ENCODE peak calls at places on chromosomes 5 and 9, in four cellular contexts. Z is HepG2, G is GM12878, U is HCT116. B is an unnamed sample.

GRCh38 chr9:130150779-130151381 is 21.3 kb upstream of the NCS1 start:
- DNase-seq in Z (no peak), G (no peak), U (peak), B (no peak)

GRCh38 chr9:137048655-137049543 is 2.9 kb upstream of the NPDC1 start:
- DNase-seq in Z (no peak), G (no peak), U (no peak), B (no peak)

GRCh38 chr9:87292449-87293191 is 205.0 kb upstream of the DAPK1 start:
- DNase-seq in Z (no peak), G (no peak), U (no peak), B (no peak)

GRCh38 chr5:181036816-181037364 is 3.2 kb upstream of the BTNL9 start:
- DNase-seq in Z (no peak), G (no peak), U (no peak), B (no peak)

GRCh38 chr9:2787065-2787464 is 56.8 kb downstream of the PUM3 start:
- DNase-seq in Z (no peak), G (no peak), U (no peak), B (no peak)

GRCh38 chr5:135729582-135729879 is 104.9 kb upstream of the SLC25A48 start:
- DNase-seq in Z (no peak), G (no peak), U (no peak), B (no peak)

GRCh38 chr9:83927591-83927990 is 6.4 kb upstream of the KIF27 start:
- DNase-seq in Z (no peak), G (no peak), U (no peak), B (no peak)

GRCh38 chr5:177389368-177390169 is 5.3 kb downstream of the SLC34A1 start:
- DNase-seq in Z (peak), G (peak), U (peak), B (no peak)

GRCh38 chr5:149962040-149962439 is 1.5 kb downstream of the SLC26A2 start:
- DNase-seq in Z (peak), G (no peak), U (no peak), B (no peak)

GRCh38 chr5:113172231-113172826 is 195.7 kb downstream of the DCP2 start:
- DNase-seq in Z (no peak), G (no peak), U (no peak), B (no peak)

GRCh38 chr9:117706421-117707150 is 2.4 kb downstream of the TLR4 start:
- DNase-seq in Z (no peak), G (no peak), U (no peak), B (no peak)

GRCh38 chr5:128579111-128579510 is 41.1 kb upstream of the FBN2 start:
- DNase-seq in Z (no peak), G (no peak), U (no peak), B (no peak)

GRCh38 chr9:113564804-113565237 is 101.3 kb downstream of the RGS3 start:
- DNase-seq in Z (no peak), G (no peak), U (no peak), B (no peak)

GRCh38 chr9:15374310-15374709 is 48.4 kb upstream of the SNAPC3 start:
- DNase-seq in Z (no peak), G (no peak), U (no peak), B (no peak)

GRCh38 chr9:70142101-70142500 is 98.5 kb downstream of the MAMDC2 start:
- DNase-seq in Z (no peak), G (no peak), U (no peak), B (no peak)

GRCh38 chr9:36716496-36716895 is 143.8 kb downstream of the MELK start:
- DNase-seq in Z (no peak), G (no peak), U (no peak), B (no peak)

GRCh38 chr5:73867344-73868335 is 241.6 kb downstream of the ARHGEF28 start:
- DNase-seq in Z (no peak), G (no peak), U (no peak), B (no peak)

GRCh38 chr9:95386843-95387242 is 69.3 kb upstream of the FANCC start:
- DNase-seq in Z (no peak), G (no peak), U (no peak), B (no peak)

GRCh38 chr5:146042628-146043279 is 62.6 kb downstream of the PLAC8L1 start:
- DNase-seq in Z (no peak), G (no peak), U (peak), B (no peak)

GRCh38 chr5:103560826-103561225 is 1.8 kb downstream of the NUDT12 start:
- DNase-seq in Z (no peak), G (no peak), U (no peak), B (no peak)

GRCh38 chr9:6305954-6306563 is 22.1 kb upstream of the TPD52L3 start:
- DNase-seq in Z (peak), G (peak), U (peak), B (peak)

GRCh38 chr9:136538599-136539426 is 7.0 kb downstream of the NOTCH1 start:
- DNase-seq in Z (no peak), G (no peak), U (no peak), B (no peak)

GRCh38 chr9:137271696-137272076 is 5.8 kb upstream of the TOR4A start:
- DNase-seq in Z (no peak), G (no peak), U (no peak), B (no peak)

GRCh38 chr5:19270153-19270552 is 717.8 kb downstream of the CDH18 start:
- DNase-seq in Z (no peak), G (no peak), U (no peak), B (no peak)

GRCh38 chr9:121844090-121844489 is 192.7 kb downstream of the DAB2IP start:
- DNase-seq in Z (no peak), G (no peak), U (no peak), B (no peak)

GRCh38 chr5:127930311-127930710 is 153.3 kb upstream of the SLC12A2 start:
- DNase-seq in Z (peak), G (no peak), U (peak), B (no peak)

GRCh38 chr5:40409600-40409999 is 270.1 kb upstream of the PTGER4 start:
- DNase-seq in Z (no peak), G (no peak), U (no peak), B (no peak)

GRCh38 chr9:83633676-83634075 is 10.7 kb downstream of the IDNK start:
- DNase-seq in Z (no peak), G (no peak), U (no peak), B (no peak)

GRCh38 chr5:55450050-55450765 is 84.6 kb downstream of the PLPP1 start:
- DNase-seq in Z (no peak), G (no peak), U (no peak), B (no peak)

GRCh38 chr5:131322926-131323325 is 59.1 kb downstream of the CDC42SE2 start:
- DNase-seq in Z (no peak), G (no peak), U (no peak), B (no peak)

GRCh38 chr5:79236364-79236969 is 536 bp downstream of the JMY start:
- DNase-seq in Z (no peak), G (no peak), U (no peak), B (no peak)

GRCh38 chr9:127503947-127504886 is 52.9 kb downstream of the LRSAM1 start:
- DNase-seq in Z (peak), G (no peak), U (peak), B (peak)

GRCh38 chr9:120636194-120636957 is 56.4 kb upstream of the CDK5RAP2 start:
- DNase-seq in Z (no peak), G (no peak), U (no peak), B (no peak)

GRCh38 chr5:35405938-35406337 is 175.7 kb upstream of the PRLR start:
- DNase-seq in Z (no peak), G (no peak), U (no peak), B (no peak)

GRCh38 chr5:168214071-168214470 is 77.4 kb upstream of the WWC1 start:
- DNase-seq in Z (no peak), G (no peak), U (no peak), B (no peak)

GRCh38 chr5:67476531-67476930 is 279.9 kb upstream of the CD180 start:
- DNase-seq in Z (no peak), G (no peak), U (no peak), B (no peak)

DNA sequence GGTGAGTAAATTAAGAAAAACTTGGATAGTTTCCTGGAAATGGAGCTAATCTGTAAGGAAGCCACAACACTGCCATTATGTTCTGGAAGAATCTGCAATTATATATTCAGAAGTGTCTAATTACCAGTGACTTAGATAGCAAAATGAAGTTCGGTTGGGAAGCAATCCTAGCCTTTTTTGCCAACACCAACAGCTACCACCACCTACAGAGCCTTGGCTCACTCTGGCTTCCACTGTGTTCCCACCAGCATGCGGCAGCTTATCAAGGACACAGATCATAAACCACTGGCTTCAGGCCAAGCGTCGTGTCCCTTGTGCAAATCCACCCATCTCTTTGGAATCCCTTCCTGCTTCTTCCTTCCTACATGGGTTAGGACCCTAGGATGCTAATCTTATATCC is 118.0 kb upstream of the PCA3 start:
- DNase-seq in Z (no peak), G (no peak), U (no peak), B (no peak)
- TF ChIP-seq ZNF274 in Z (no peak), G (no peak), U (no peak), B (no peak)

GRCh38 chr5:141557681-141558136 is 61.1 kb downstream of the DIAPH1 start:
- DNase-seq in Z (peak), G (peak), U (peak), B (peak)
- H3K9ac ChIP-seq in Z (no peak), G (no peak), U (peak), B (peak)

DNA sequence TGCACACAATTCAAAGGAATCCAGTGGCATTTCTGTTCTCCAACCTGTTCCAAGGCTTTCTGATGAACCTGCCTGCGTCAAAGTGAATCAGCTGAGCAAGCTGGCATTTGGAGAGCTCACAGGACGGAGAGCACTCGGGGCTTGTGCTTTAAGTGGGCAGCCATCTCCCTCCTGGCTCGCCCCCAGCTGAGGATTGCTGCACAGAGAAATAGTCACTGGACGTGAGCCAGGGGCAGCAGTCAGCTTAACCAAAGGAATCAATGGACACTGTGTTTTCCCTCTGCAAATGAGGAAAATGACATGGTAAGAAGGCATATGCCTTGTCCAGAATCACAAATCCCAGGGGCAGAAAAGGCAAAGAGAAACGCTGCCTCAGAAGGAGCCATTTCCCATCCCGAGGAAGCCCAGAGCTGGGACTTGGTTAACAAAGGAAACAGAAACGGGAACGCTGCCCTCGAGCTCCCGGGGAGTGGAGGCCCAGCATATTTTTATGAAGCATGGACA is 299.4 kb downstream of the ZSWIM6 start:
- DNase-seq in Z (no peak), G (no peak), U (no peak), B (no peak)
- TF ChIP-seq ZNF274 in Z (no peak), G (no peak), U (no peak), B (no peak)

GRCh38 chr5:141878186-141878770 is at the start of gene PCDH1:
- DNase-seq in Z (no peak), G (no peak), U (no peak), B (no peak)

GRCh38 chr5:141876628-141877477 is 1.4 kb downstream of the PCDH1 start:
- DNase-seq in Z (no peak), G (no peak), U (no peak), B (no peak)

GRCh38 chr5:141875795-141876627 is 2.2 kb downstream of the PCDH1 start:
- DNase-seq in Z (no peak), G (no peak), U (no peak), B (no peak)

GRCh38 chr5:141878771-141879759 is 855 bp upstream of the PCDH1 start:
- DNase-seq in Z (peak), G (peak), U (peak), B (no peak)

GRCh38 chr5:141877478-141878185 is 578 bp downstream of the PCDH1 start:
- DNase-seq in Z (no peak), G (no peak), U (no peak), B (no peak)
- H3K9ac ChIP-seq in Z (no peak), G (no peak), U (peak), B (peak)

GRCh38 chr9:133517711-133518110 is 7.0 kb downstream of the MYMK start:
- DNase-seq in Z (no peak), G (no peak), U (no peak), B (no peak)
- TF ChIP-seq ZNF274 in Z (no peak), G (no peak), U (no peak), B (no peak)

GRCh38 chr5:1006656-1007071 is 1.9 kb upstream of the NKD2 start:
- DNase-seq in Z (no peak), G (no peak), U (no peak), B (no peak)

GRCh38 chr5:1008451-1009358 is at the start of gene NKD2:
- DNase-seq in Z (no peak), G (no peak), U (no peak), B (no peak)

GRCh38 chr5:1007221-1007680 is 1.4 kb upstream of the NKD2 start:
- DNase-seq in Z (no peak), G (no peak), U (no peak), B (no peak)

GRCh38 chr5:1009359-1010180 is 968 bp downstream of the NKD2 start:
- DNase-seq in Z (no peak), G (no peak), U (no peak), B (no peak)

DNA sequence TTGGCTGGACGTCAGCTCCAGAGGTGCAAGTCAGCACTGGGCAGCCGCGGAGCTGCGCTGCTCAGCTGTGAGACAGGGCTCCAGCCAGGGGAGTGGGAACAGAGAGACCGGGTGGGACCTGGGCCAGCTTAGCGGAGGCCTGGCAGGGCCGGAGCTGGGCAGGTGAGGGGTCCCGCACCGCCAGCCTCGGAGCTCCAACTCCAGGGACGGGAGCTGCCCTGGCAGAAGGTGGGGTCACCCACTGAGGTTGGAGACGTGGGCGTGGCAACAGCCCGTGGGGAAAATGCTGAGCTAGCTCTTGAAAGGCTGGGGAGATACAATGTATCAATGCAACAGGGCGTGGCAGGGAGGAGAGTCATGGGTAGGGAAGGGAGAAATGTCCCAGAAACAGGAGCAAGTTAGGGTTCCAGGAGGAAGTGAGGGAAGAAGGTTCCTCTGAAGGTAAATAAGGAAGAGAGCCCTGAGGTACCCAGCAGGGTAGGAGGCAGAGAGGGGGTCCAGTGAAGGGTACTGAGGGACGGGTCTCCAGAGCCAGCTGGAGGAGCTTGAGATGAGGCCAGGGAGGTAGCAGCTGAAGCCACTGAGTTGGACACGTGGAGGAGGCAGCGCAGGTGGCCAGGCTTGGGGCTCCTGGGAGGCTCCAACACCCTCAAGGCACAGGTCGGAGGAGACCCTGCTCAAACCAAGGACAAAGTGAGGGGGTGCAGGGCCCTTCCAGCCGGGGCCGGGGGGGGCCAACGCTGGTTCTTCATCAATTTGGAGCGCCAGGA is 736 bp upstream of the NKD2 start:
- DNase-seq in Z (no peak), G (no peak), U (no peak), B (no peak)
- H3K9ac ChIP-seq in Z (no peak), G (no peak), U (no peak), B (no peak)

GRCh38 chr9:123568691-123569342 is 212.8 kb downstream of the CRB2 start:
- DNase-seq in Z (no peak), G (no peak), U (no peak), B (no peak)
- TF ChIP-seq ZNF274 in Z (no peak), G (no peak), U (no peak), B (no peak)

DNA sequence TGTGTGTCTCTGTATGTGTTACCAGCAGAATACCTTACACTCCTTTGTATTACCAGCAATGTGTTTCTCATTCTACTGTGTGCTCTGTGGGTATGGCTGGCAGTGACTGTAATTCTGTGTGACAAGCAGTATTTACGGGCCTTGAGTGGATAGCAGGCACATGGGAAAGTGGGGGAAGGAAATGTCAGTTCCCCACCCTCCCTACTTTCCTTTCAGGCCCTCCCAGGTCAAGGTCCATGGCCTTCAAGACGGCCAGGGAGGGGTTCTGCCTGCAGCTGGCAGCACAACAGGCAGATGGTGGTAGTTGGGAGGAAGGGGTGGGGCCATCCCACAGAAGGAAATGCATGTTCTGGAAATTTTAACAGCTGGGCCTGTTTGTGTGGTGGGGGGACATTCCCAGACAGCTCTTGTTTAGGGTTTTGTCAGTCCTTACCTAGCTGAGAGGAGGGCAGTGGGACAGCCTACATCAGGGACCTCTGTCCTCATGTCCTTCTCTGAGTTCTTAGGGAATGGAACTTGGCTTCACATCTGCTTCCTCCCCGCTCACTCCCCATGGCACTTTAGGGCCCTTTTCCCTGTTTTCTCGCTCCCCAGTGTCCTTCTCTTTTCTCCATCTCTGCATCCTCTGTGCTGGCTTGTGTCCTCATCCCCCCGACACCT is 14.6 kb upstream of the TNIP1 start:
- DNase-seq in Z (no peak), G (no peak), U (no peak), B (no peak)
- H3K9ac ChIP-seq in Z (no peak), G (peak), U (no peak), B (no peak)